ENCODE peak calls at places on chromosome 18, in ten cellular contexts. T, I, W, R, X, D, E, U, V and A are unnamed samples.

GRCh38 chr18:48312066-48312465 is 97.1 kb downstream of the ZBTB7C start:
- DNase-seq in U (no peak), W (no peak), X (peak), D (no peak), T (no peak), R (no peak), I (no peak), E (no peak), V (peak), A (no peak)

GRCh38 chr18:12518832-12519534 is 111.3 kb downstream of the PRELID3A start:
- DNase-seq in T (no peak), X (no peak), I (no peak), U (no peak), E (no peak), D (no peak), W (no peak), R (no peak), V (no peak), A (no peak)

GRCh38 chr18:43278401-43278800 is 1.1 kb upstream of the SYT4 start:
- DNase-seq in R (no peak), D (no peak), T (no peak), V (no peak), W (no peak), E (no peak), I (no peak), U (no peak), X (no peak), A (no peak)

GRCh38 chr18:36078751-36079529 is 11.6 kb upstream of the RPRD1A start:
- DNase-seq in X (no peak), D (no peak), T (no peak), R (no peak), W (no peak), E (no peak), I (no peak), U (no peak), V (peak), A (no peak)

GRCh38 chr18:24846133-24846532 is 385.7 kb downstream of the HRH4 start:
- DNase-seq in X (no peak), W (no peak), T (no peak), E (no peak), D (no peak), V (no peak), R (no peak), U (no peak), I (no peak), A (no peak)

GRCh38 chr18:39863916-39864315 is 2091.1 kb upstream of the PIK3C3 start:
- DNase-seq in T (no peak), E (no peak), W (no peak), X (no peak), U (no peak), I (no peak), R (no peak), V (no peak), D (no peak), A (peak)

GRCh38 chr18:28065031-28065792 is 111.7 kb downstream of the CDH2 start:
- DNase-seq in V (peak), X (no peak), D (no peak), R (peak), U (no peak), E (peak), W (no peak), I (no peak), T (no peak), A (no peak)

GRCh38 chr18:48161911-48162698 is 231.6 kb upstream of the SMAD2 start:
- DNase-seq in X (no peak), V (peak), D (no peak), T (no peak), U (peak), R (peak), E (peak), I (no peak), W (no peak), A (no peak)

GRCh38 chr18:59994357-59994756 is 94.6 kb downstream of the PMAIP1 start:
- DNase-seq in U (no peak), V (no peak), D (no peak), R (peak), E (no peak), T (no peak), I (no peak), X (no peak), W (no peak), A (no peak)

GRCh38 chr18:54251606-54252400 is 17.5 kb upstream of the POLI start:
- DNase-seq in I (no peak), U (no peak), E (no peak), R (no peak), D (no peak), W (no peak), V (no peak), T (no peak), X (no peak), A (no peak)

GRCh38 chr18:40935423-40935822 is 1019.6 kb upstream of the PIK3C3 start:
- DNase-seq in R (peak), X (no peak), T (no peak), D (no peak), W (no peak), E (no peak), V (peak), U (no peak), I (no peak), A (no peak)

GRCh38 chr18:62838475-62839098 is 123.2 kb downstream of the PHLPP1 start:
- DNase-seq in X (no peak), V (no peak), E (no peak), D (no peak), W (no peak), I (no peak), R (peak), U (no peak), T (no peak), A (no peak)

GRCh38 chr18:62844850-62845643 is 129.7 kb downstream of the PHLPP1 start:
- DNase-seq in I (no peak), R (peak), V (no peak), T (no peak), X (no peak), E (no peak), U (no peak), D (no peak), W (no peak), A (no peak)

GRCh38 chr18:62839874-62840713 is 124.8 kb downstream of the PHLPP1 start:
- DNase-seq in W (no peak), X (no peak), D (no peak), E (no peak), I (no peak), R (no peak), V (peak), U (no peak), T (no peak), A (no peak)

GRCh38 chr18:62842898-62843297 is 127.6 kb downstream of the PHLPP1 start:
- DNase-seq in W (no peak), D (no peak), R (no peak), T (no peak), X (no peak), U (no peak), I (no peak), V (no peak), E (no peak), A (no peak)

DNA sequence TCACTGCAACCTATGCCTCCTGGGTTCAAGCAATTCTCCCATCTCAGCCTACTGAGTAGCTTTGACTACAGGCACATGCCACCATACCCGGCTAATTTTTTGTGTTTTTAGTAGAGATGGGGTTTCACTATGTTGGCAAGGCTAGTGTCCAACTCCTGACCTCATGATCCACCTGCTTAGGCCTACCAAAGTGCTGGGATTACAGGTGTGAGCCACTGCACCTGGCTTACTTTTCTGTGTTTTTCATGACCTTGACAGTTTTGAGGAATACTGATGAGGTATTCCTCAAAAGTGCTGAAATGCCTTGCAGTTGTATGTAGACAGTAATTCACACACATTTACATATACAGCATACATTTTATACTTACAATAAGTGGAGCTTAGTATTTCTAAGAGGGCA is 126.1 kb downstream of the PHLPP1 start:
- DNase-seq in T (no peak), U (no peak), X (no peak), V (no peak), R (no peak), D (no peak), I (no peak), W (no peak), E (no peak), A (no peak)
- H3K27ac ChIP-seq in T (no peak), U (no peak), X (no peak), V (no peak), R (no peak), D (no peak), I (no peak), W (no peak), E (peak), A (no peak)

GRCh38 chr18:79964330-79965118 is at the start of gene HSBP1L1:
- DNase-seq in T (peak), D (peak), E (peak), X (peak), W (no peak), R (peak), V (peak), U (peak), I (no peak), A (no peak)
- H3K27ac ChIP-seq in T (peak), D (peak), E (peak), X (peak), W (peak), R (no peak), V (peak), U (peak), I (peak), A (peak)

GRCh38 chr18:77103181-77103875 is 29.3 kb downstream of the MBP start:
- DNase-seq in I (no peak), D (no peak), T (no peak), X (no peak), E (no peak), R (no peak), U (no peak), W (no peak), V (no peak), A (no peak)

GRCh38 chr18:77106331-77106730 is 26.3 kb downstream of the MBP start:
- DNase-seq in X (peak), I (no peak), D (no peak), V (no peak), E (no peak), T (peak), U (peak), R (no peak), W (no peak), A (no peak)

GRCh38 chr18:77105680-77106079 is 26.9 kb downstream of the MBP start:
- DNase-seq in U (peak), D (no peak), V (no peak), X (no peak), E (no peak), R (no peak), I (no peak), T (no peak), W (no peak), A (no peak)

GRCh38 chr18:77103991-77104521 is 28.5 kb downstream of the MBP start:
- DNase-seq in U (no peak), T (no peak), R (no peak), D (no peak), V (no peak), W (no peak), X (no peak), I (no peak), E (no peak), A (no peak)

DNA sequence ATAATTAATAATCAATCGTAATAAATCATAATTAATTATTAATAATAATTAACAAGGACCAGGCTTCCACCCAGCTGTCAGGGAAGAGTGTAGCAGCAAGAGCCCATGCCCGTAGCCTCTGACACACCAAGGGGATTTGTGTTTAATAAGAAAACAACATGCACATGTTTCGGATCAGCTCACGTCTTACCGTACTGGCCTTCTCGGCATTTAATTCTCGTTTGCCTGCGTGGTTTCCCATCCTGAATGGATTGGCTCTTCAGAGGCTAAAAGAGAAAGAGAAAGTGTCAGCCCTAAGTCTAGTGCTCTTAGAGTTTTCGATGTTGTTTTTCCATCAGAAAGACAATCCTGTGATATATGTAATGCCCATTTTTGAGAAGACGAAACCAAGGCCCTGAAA is 27.6 kb downstream of the MBP start:
- DNase-seq in D (no peak), R (no peak), U (no peak), I (no peak), V (no peak), T (no peak), E (no peak), W (no peak), X (no peak), A (no peak)
- H3K27ac ChIP-seq in D (no peak), R (no peak), U (no peak), I (no peak), V (no peak), T (peak), E (peak), W (no peak), X (no peak), A (no peak)

GRCh38 chr18:9237982-9238381 is 96.6 kb upstream of the TWSG1 start:
- DNase-seq in X (no peak), V (no peak), U (no peak), W (no peak), T (no peak), D (no peak), I (no peak), R (no peak), E (no peak), A (no peak)

GRCh38 chr18:9232977-9233376 is 96.4 kb downstream of the ANKRD12 start:
- DNase-seq in E (no peak), I (no peak), U (no peak), R (no peak), D (no peak), W (no peak), V (no peak), T (no peak), X (no peak), A (no peak)

GRCh38 chr18:9233771-9234440 is 97.3 kb downstream of the ANKRD12 start:
- DNase-seq in V (no peak), X (no peak), R (peak), D (no peak), T (no peak), E (no peak), U (no peak), I (no peak), W (no peak), A (peak)

GRCh38 chr18:9231852-9232476 is 95.4 kb downstream of the ANKRD12 start:
- DNase-seq in D (no peak), V (no peak), X (no peak), R (no peak), E (no peak), T (no peak), U (no peak), W (no peak), I (no peak), A (no peak)

DNA sequence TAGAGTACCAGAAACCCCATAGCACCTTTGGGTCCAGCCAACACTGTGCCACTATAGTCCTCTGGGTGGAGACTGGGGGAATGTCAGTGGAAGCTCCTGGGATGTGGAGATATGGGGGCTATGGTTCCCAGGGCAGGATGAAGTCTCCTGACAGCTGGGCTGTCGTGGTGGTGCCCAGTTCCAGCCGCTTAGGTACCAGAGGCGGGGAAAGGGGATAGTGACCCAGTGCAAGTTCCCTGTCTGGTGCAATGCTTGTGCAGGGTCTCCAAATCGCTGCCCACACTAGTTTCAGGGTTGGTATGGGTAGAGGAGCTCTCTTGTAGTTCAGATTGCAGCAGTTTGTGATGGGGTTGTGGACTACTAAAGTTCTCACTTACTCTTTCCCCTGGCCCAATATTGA is 97.9 kb downstream of the ANKRD12 start:
- DNase-seq in W (no peak), V (no peak), X (no peak), U (no peak), D (no peak), E (no peak), R (no peak), T (no peak), I (no peak), A (no peak)
- H3K27ac ChIP-seq in W (no peak), V (no peak), X (no peak), U (no peak), D (no peak), E (no peak), R (no peak), T (no peak), I (no peak), A (peak)

DNA sequence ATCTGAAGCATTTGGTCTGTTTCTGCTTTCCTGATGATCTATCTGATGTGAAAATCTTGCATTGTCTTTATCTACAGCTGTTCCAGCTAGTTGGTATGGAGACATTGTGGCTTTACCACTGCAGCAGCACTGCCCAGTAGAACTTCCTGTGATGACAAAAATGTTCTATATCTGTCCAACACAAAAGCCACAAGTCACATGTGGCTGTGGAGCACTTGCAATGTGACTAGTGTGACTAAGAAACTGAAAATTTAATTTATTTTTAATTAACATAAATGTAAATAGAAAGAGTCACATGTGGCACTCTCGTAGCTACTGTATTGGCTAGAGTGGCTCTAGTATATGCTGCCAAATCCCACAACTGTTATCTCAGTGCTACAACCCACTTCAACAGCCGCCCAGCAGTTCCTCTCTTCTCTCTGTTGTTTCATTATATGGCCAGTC is 425.7 kb downstream of the SETBP1 start:
- DNase-seq in U (peak), T (no peak), V (no peak), D (no peak), E (no peak), X (no peak), W (no peak), R (no peak), I (no peak), A (no peak)
- H3K27ac ChIP-seq in U (no peak), T (no peak), V (no peak), D (no peak), E (no peak), X (no peak), W (no peak), R (no peak), I (no peak), A (no peak)

GRCh38 chr18:73768043-73768442 is 379.6 kb downstream of the FBXO15 start:
- DNase-seq in U (no peak), X (no peak), T (no peak), W (no peak), D (no peak), E (no peak), R (no peak), V (no peak), I (no peak), A (no peak)
- H3K27ac ChIP-seq in U (no peak), X (no peak), T (no peak), W (no peak), D (no peak), E (no peak), R (no peak), V (no peak), I (no peak), A (no peak)

GRCh38 chr18:51153659-51154371 is 43.7 kb downstream of the MEX3C start:
- DNase-seq in E (no peak), I (no peak), X (no peak), V (no peak), U (no peak), T (peak), W (no peak), R (no peak), D (no peak), A (no peak)
- H3K27ac ChIP-seq in E (no peak), I (no peak), X (no peak), V (no peak), U (no peak), T (peak), W (no peak), R (no peak), D (no peak), A (no peak)

GRCh38 chr18:70195852-70196434 is 9.5 kb downstream of the RTTN start:
- DNase-seq in T (no peak), X (no peak), R (peak), I (no peak), W (no peak), V (peak), E (peak), U (no peak), D (peak), A (no peak)
- H3K27ac ChIP-seq in T (no peak), X (no peak), R (no peak), I (no peak), W (no peak), V (no peak), E (peak), U (no peak), D (no peak), A (no peak)